ENCODE peak calls at places on chromosomes 11 and 22, in seven cellular contexts. A, K, P, G, R, S and D are unnamed samples.

GRCh38 chr11:115645631-115646271 is 141.5 kb upstream of the CADM1 start:
- DNase-seq in A (no peak), K (peak; percentile 52), P (no peak), G (no peak), R (peak; percentile 21), S (no peak), D (no peak)

GRCh38 chr11:15501566-15501965 is 386.8 kb downstream of the INSC start:
- DNase-seq in A (no peak), K (no peak), P (no peak), G (no peak), R (no peak), S (no peak), D (no peak)

GRCh38 chr11:11701070-11701469 is 79.3 kb upstream of the GALNT18 start:
- DNase-seq in A (no peak), K (no peak), P (no peak), G (no peak), R (no peak), S (peak; percentile 24), D (no peak)

GRCh38 chr11:26048271-26048670 is 283.7 kb upstream of the ANO3 start:
- DNase-seq in A (no peak), K (no peak), P (no peak), G (no peak), R (no peak), S (no peak), D (no peak)

GRCh38 chr22:40610329-40610850 is 26.1 kb downstream of the MRTFA start:
- DNase-seq in A (no peak), K (no peak), P (no peak), G (no peak), R (no peak), S (no peak), D (no peak)

GRCh38 chr22:39661842-39662676 is 91.5 kb downstream of the CACNA1I start:
- DNase-seq in A (no peak), K (no peak), P (no peak), G (no peak), R (peak; percentile 49), S (no peak), D (peak; percentile 84)

GRCh38 chr11:19187101-19187500 is 14.7 kb downstream of the CSRP3 start:
- DNase-seq in A (no peak), K (no peak), P (no peak), G (no peak), R (no peak), S (peak; percentile 58), D (no peak)

GRCh38 chr11:85923455-85923854 is 68.3 kb downstream of the CCDC83 start:
- DNase-seq in A (no peak), K (no peak), P (no peak), G (no peak), R (no peak), S (no peak), D (no peak)

GRCh38 chr11:67674442-67674871 is at the start of gene ALDH3B2:
- DNase-seq in A (no peak), K (no peak), P (no peak), G (no peak), R (peak; percentile 58), S (no peak), D (no peak)

GRCh38 chr22:43110444-43110926 is at the start of gene BIK:
- DNase-seq in A (peak; percentile 17), K (peak; percentile 61), P (no peak), G (peak; percentile 81), R (peak; percentile 72), S (no peak), D (peak; percentile 51)

GRCh38 chr11:34343153-34343552 is 14.7 kb downstream of the ABTB2 start:
- DNase-seq in A (no peak), K (no peak), P (no peak), G (no peak), R (no peak), S (peak; percentile 81), D (no peak)

GRCh38 chr22:42947211-42947990 is 67.5 kb downstream of the PACSIN2 start:
- DNase-seq in A (no peak), K (peak; percentile 74), P (no peak), G (peak; percentile 55), R (peak; percentile 92), S (peak; percentile 41), D (peak; percentile 50)

GRCh38 chr11:102448869-102449224 is 3.7 kb downstream of the TMEM123 start:
- DNase-seq in A (no peak), K (no peak), P (no peak), G (peak; percentile 85), R (no peak), S (no peak), D (no peak)

GRCh38 chr11:36411202-36411640 is 98.9 kb downstream of the TRAF6 start:
- DNase-seq in A (no peak), K (peak; percentile 60), P (no peak), G (peak; percentile 85), R (no peak), S (no peak), D (no peak)

GRCh38 chr22:46361861-46362220 is 26.3 kb downstream of the TRMU start:
- DNase-seq in A (no peak), K (no peak), P (no peak), G (no peak), R (no peak), S (no peak), D (no peak)

GRCh38 chr11:94774345-94774744 is 6.2 kb downstream of the AMOTL1 start:
- DNase-seq in A (no peak), K (no peak), P (no peak), G (no peak), R (no peak), S (peak; percentile 48), D (no peak)

GRCh38 chr11:19243601-19244000 is 2.9 kb upstream of the E2F8 start:
- DNase-seq in A (no peak), K (no peak), P (no peak), G (peak; percentile 50), R (no peak), S (no peak), D (no peak)

GRCh38 chr11:88206746-88207145 is 31.5 kb upstream of the RAB38 start:
- DNase-seq in A (no peak), K (no peak), P (no peak), G (no peak), R (no peak), S (no peak), D (no peak)

GRCh38 chr11:17036666-17037658 is 22.7 kb upstream of the PLEKHA7 start:
- DNase-seq in A (no peak), K (no peak), P (no peak), G (peak; percentile 37), R (peak; percentile 78), S (no peak), D (no peak)

DNA sequence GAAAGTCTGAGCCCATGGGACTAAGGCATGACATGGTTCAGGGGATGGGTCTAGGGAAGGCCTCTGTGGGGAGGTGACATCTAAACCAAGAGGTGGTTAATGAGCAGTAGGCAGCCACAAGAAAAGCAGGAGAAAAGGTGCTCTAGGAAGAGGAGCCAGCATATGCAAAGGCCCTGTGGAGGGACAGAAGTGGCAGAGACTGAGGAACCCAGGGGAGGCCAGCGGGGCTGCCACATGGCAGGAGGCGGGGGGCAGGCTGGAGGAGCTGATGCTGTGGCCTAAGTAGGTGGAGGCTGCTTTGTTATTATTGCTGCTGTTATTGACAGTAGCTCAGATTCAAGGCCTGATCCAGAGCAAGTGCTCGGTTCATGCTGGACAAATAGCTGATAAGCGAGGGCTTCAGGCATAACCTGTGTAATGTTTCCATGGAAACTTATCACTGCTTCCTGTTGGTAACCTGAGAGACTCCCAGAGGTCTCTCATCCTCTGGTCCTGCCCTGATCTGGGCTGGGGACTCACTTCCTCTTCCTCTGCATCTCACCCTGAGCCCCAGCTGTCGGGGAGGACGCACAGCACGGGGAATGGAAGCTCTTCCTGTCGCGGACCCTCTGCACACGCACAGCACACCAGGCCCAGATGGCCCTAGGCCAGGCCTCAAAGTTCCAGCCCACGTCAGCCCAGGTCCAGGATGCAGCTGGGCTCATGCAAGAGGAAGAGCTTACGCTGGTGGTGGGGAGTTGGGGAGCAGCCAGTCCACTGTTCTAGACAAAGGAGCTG is 75.2 kb upstream of the TP53I11 start:
- DNase-seq in A (peak; percentile 31), K (no peak), P (peak; percentile 77), G (peak; percentile 43), R (peak; percentile 29), S (peak; percentile 22), D (peak; percentile 70)
- H3K4me3 ChIP-seq in A (no peak overlapping the region), K (no peak overlapping the region), P (no peak overlapping the region), G (no peak overlapping the region), R (no peak overlapping the region), S (no peak overlapping the region), D (no peak overlapping the region)

GRCh38 chr11:57311109-57311936 is 13.4 kb downstream of the TNKS1BP1 start:
- DNase-seq in A (peak; percentile 93), K (peak; percentile 98), P (peak; percentile 98), G (peak; percentile 97), R (peak; percentile 98), S (peak; percentile 97), D (peak; percentile 94)
- TF ChIP-seq POLR2A in A (peak; percentile 60), K (peak; percentile 88), P (no peak), G (no peak), R (peak; percentile 90), S (peak; percentile 65), D (peak; percentile 62)

DNA sequence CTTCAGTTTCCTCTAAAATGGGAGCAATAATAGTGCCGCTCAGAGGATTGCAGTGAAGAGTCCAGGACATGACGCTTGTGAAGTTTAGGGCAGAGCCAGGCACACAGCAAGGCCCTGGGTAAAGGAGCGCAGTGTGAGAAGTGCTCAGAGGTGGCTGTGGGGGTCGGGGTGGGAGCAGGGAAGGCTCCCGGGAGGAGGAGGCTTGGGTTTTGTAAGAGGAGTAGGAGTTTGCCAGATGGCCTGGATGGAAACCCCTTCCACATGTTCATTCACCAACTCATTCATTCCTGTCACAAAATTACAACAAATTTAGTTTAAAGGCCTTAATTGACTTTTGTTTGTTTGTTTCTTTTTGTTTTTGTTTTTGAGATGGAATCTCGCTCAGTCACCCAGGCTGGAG is 17.0 kb downstream of the CRYBB2 start:
- DNase-seq in A (no peak), K (no peak), P (no peak), G (no peak), R (no peak), S (no peak), D (no peak)
- H3K4me3 ChIP-seq in A (no peak overlapping the region), K (no peak overlapping the region), P (no peak overlapping the region), G (no peak overlapping the region), R (no peak overlapping the region), S (no peak overlapping the region), D (no peak overlapping the region)

GRCh38 chr11:73271936-73272679 is at the start of gene P2RY6:
- DNase-seq in A (peak; percentile 32), K (peak; percentile 42), P (peak; percentile 70), G (peak; percentile 98), R (no peak), S (peak; percentile 60), D (peak; percentile 51)
- TF ChIP-seq POLR2A in A (no peak), K (no peak), P (no peak), G (no peak), R (peak; percentile 22), S (no peak), D (no peak)

GRCh38 chr11:70204466-70204799 is 1.3 kb downstream of the FADD start:
- DNase-seq in A (no peak), K (no peak), P (no peak), G (no peak), R (no peak), S (no peak), D (no peak)

GRCh38 chr11:70203749-70204465 is 811 bp downstream of the FADD start:
- DNase-seq in A (peak; percentile 75), K (no peak), P (peak; percentile 79), G (peak; percentile 91), R (peak; percentile 67), S (peak; percentile 86), D (peak; percentile 69)

GRCh38 chr11:70206226-70206785 is 3.2 kb downstream of the FADD start:
- DNase-seq in A (no peak), K (no peak), P (no peak), G (no peak), R (no peak), S (no peak), D (no peak)

GRCh38 chr11:70205766-70206165 is 2.7 kb downstream of the FADD start:
- DNase-seq in A (no peak), K (no peak), P (no peak), G (no peak), R (no peak), S (no peak), D (no peak)

GRCh38 chr11:70205049-70205725 is 2.1 kb downstream of the FADD start:
- DNase-seq in A (no peak), K (no peak), P (no peak), G (no peak), R (no peak), S (peak; percentile 26), D (no peak)
- H3K4me3 ChIP-seq in A (no peak overlapping the region), K (no peak overlapping the region), P (no peak overlapping the region), G (peak overlapping the region; percentile 99), R (no peak overlapping the region), S (no peak overlapping the region), D (no peak overlapping the region)